ENCODE peak calls at places on chromosomes 12 and 14, in four cellular contexts. One of them, this sample, is unnamed. For H3K27me3, the result is how much of the 10 kb centered on the place peaks cover.

GRCh38 chr12:52380271-52380694 is 5.2 kb downstream of the KRT84 start:
- DNase-seq in CD4-positive, alpha-beta T cell: no peak
- DNase-seq in tibial artery: no peak
- DNase-seq in CD8-positive, alpha-beta T cell: no peak
- DNase-seq in this sample: no peak

GRCh38 chr12:90854136-90854689 is 100.8 kb downstream of the CCER1 start:
- DNase-seq in CD4-positive, alpha-beta T cell: no peak
- DNase-seq in tibial artery: no peak
- DNase-seq in CD8-positive, alpha-beta T cell: no peak
- DNase-seq in this sample: no peak

GRCh38 chr12:80493466-80493865 is 49.4 kb downstream of the PTPRQ start:
- DNase-seq in CD4-positive, alpha-beta T cell: no peak
- DNase-seq in tibial artery: no peak
- DNase-seq in CD8-positive, alpha-beta T cell: no peak
- DNase-seq in this sample: no peak

GRCh38 chr14:94388027-94388895 is at the start of gene SERPINA1:
- DNase-seq in CD4-positive, alpha-beta T cell: no peak
- DNase-seq in tibial artery: no peak
- DNase-seq in CD8-positive, alpha-beta T cell: no peak
- DNase-seq in this sample: no peak

GRCh38 chr14:36510078-36510799 is 9.8 kb downstream of the NKX2-1 start:
- DNase-seq in CD4-positive, alpha-beta T cell: no peak
- DNase-seq in tibial artery: no peak
- DNase-seq in CD8-positive, alpha-beta T cell: no peak
- DNase-seq in this sample: no peak

GRCh38 chr14:72929316-72930080 is 3.2 kb downstream of the DCAF4 start:
- DNase-seq in CD4-positive, alpha-beta T cell: no peak
- DNase-seq in tibial artery: no peak
- DNase-seq in CD8-positive, alpha-beta T cell: no peak
- DNase-seq in this sample: no peak

GRCh38 chr14:68373847-68374582 is 418.9 kb downstream of the ZFP36L1 start:
- DNase-seq in CD4-positive, alpha-beta T cell: no peak
- DNase-seq in tibial artery: no peak
- DNase-seq in CD8-positive, alpha-beta T cell: no peak
- DNase-seq in this sample: no peak

GRCh38 chr12:13390381-13390856 is 193.9 kb downstream of the EMP1 start:
- DNase-seq in CD4-positive, alpha-beta T cell: no peak
- DNase-seq in tibial artery: peak
- DNase-seq in CD8-positive, alpha-beta T cell: no peak
- DNase-seq in this sample: peak

GRCh38 chr14:68939893-68940613 is 39.0 kb downstream of the ACTN1 start:
- DNase-seq in CD4-positive, alpha-beta T cell: no peak
- DNase-seq in tibial artery: peak
- DNase-seq in CD8-positive, alpha-beta T cell: no peak
- DNase-seq in this sample: peak

GRCh38 chr12:8038659-8039114 is 6.2 kb downstream of the FOXJ2 start:
- DNase-seq in CD4-positive, alpha-beta T cell: peak
- DNase-seq in tibial artery: peak
- DNase-seq in CD8-positive, alpha-beta T cell: peak
- DNase-seq in this sample: peak

GRCh38 chr14:55223364-55223763 is 32.0 kb upstream of the DLGAP5 start:
- DNase-seq in CD4-positive, alpha-beta T cell: no peak
- DNase-seq in tibial artery: no peak
- DNase-seq in CD8-positive, alpha-beta T cell: no peak
- DNase-seq in this sample: no peak

GRCh38 chr14:75832621-75833297 is 149.0 kb downstream of the TGFB3 start:
- DNase-seq in CD4-positive, alpha-beta T cell: no peak
- DNase-seq in tibial artery: no peak
- DNase-seq in CD8-positive, alpha-beta T cell: no peak
- DNase-seq in this sample: no peak

GRCh38 chr12:49545815-49546214 is 7.0 kb downstream of the KCNH3 start:
- DNase-seq in CD4-positive, alpha-beta T cell: no peak
- DNase-seq in tibial artery: no peak
- DNase-seq in CD8-positive, alpha-beta T cell: no peak
- DNase-seq in this sample: no peak

GRCh38 chr12:112419269-112420133 is 754 bp downstream of the PTPN11 start:
- DNase-seq in CD4-positive, alpha-beta T cell: peak
- DNase-seq in tibial artery: peak
- DNase-seq in CD8-positive, alpha-beta T cell: no peak
- DNase-seq in this sample: peak

GRCh38 chr14:28577711-28578131 is 188.9 kb upstream of the FOXG1 start:
- DNase-seq in CD4-positive, alpha-beta T cell: no peak
- DNase-seq in tibial artery: no peak
- DNase-seq in CD8-positive, alpha-beta T cell: no peak
- DNase-seq in this sample: no peak

GRCh38 chr12:68623984-68624383 is 13.3 kb downstream of the RAP1B start:
- DNase-seq in CD4-positive, alpha-beta T cell: no peak
- DNase-seq in tibial artery: no peak
- DNase-seq in CD8-positive, alpha-beta T cell: no peak
- DNase-seq in this sample: no peak

GRCh38 chr14:34030864-34031263 is 80.0 kb upstream of the EGLN3 start:
- DNase-seq in CD4-positive, alpha-beta T cell: no peak
- DNase-seq in tibial artery: no peak
- DNase-seq in CD8-positive, alpha-beta T cell: no peak
- DNase-seq in this sample: peak

GRCh38 chr12:52311282-52311643 is 9.9 kb downstream of the KRT83 start:
- DNase-seq in CD4-positive, alpha-beta T cell: no peak
- DNase-seq in tibial artery: peak
- DNase-seq in CD8-positive, alpha-beta T cell: no peak
- DNase-seq in this sample: no peak

GRCh38 chr12:52363111-52363679 is 4.1 kb downstream of the KRT85 start:
- DNase-seq in CD4-positive, alpha-beta T cell: no peak
- DNase-seq in tibial artery: no peak
- DNase-seq in CD8-positive, alpha-beta T cell: no peak
- DNase-seq in this sample: no peak

GRCh38 chr12:48980389-48980952 is 2.3 kb downstream of the WNT1 start:
- DNase-seq in CD4-positive, alpha-beta T cell: no peak
- DNase-seq in tibial artery: no peak
- DNase-seq in CD8-positive, alpha-beta T cell: peak
- DNase-seq in this sample: no peak

GRCh38 chr12:89859513-89860220 is 151.0 kb upstream of the ATP2B1 start:
- DNase-seq in CD4-positive, alpha-beta T cell: no peak
- DNase-seq in tibial artery: no peak
- DNase-seq in CD8-positive, alpha-beta T cell: no peak
- DNase-seq in this sample: no peak

GRCh38 chr12:64864319-64864718 is 39.9 kb downstream of the TBC1D30 start:
- DNase-seq in CD4-positive, alpha-beta T cell: no peak
- DNase-seq in tibial artery: no peak
- DNase-seq in CD8-positive, alpha-beta T cell: no peak
- DNase-seq in this sample: no peak

GRCh38 chr12:127728285-127728684 is 538.7 kb upstream of the TMEM132C start:
- DNase-seq in CD4-positive, alpha-beta T cell: no peak
- DNase-seq in tibial artery: no peak
- DNase-seq in CD8-positive, alpha-beta T cell: no peak
- DNase-seq in this sample: no peak

GRCh38 chr12:29591140-29592020 is 93.9 kb upstream of the OVCH1 start:
- DNase-seq in CD4-positive, alpha-beta T cell: no peak
- DNase-seq in tibial artery: no peak
- DNase-seq in CD8-positive, alpha-beta T cell: no peak
- DNase-seq in this sample: peak

GRCh38 chr12:51886021-51886710 is 1.7 kb upstream of the ANKRD33 start:
- DNase-seq in CD4-positive, alpha-beta T cell: peak
- DNase-seq in tibial artery: peak
- DNase-seq in CD8-positive, alpha-beta T cell: peak
- DNase-seq in this sample: peak

GRCh38 chr12:92259291-92259690 is 113.6 kb upstream of the BTG1 start:
- DNase-seq in CD4-positive, alpha-beta T cell: no peak
- DNase-seq in tibial artery: no peak
- DNase-seq in CD8-positive, alpha-beta T cell: no peak
- DNase-seq in this sample: no peak

GRCh38 chr12:1911598-1912575 is 6.6 kb downstream of the CACNA2D4 start:
- DNase-seq in CD4-positive, alpha-beta T cell: no peak
- DNase-seq in tibial artery: peak
- DNase-seq in CD8-positive, alpha-beta T cell: peak
- DNase-seq in this sample: peak

GRCh38 chr14:100557658-100558057 is 29.6 kb downstream of the BEGAIN start:
- DNase-seq in CD4-positive, alpha-beta T cell: no peak
- DNase-seq in tibial artery: no peak
- DNase-seq in CD8-positive, alpha-beta T cell: no peak
- DNase-seq in this sample: no peak

GRCh38 chr12:32662665-32663064 is 16.4 kb upstream of the DNM1L start:
- DNase-seq in CD4-positive, alpha-beta T cell: no peak
- DNase-seq in tibial artery: no peak
- DNase-seq in CD8-positive, alpha-beta T cell: no peak
- DNase-seq in this sample: no peak

GRCh38 chr12:79421236-79421740 is 269.5 kb downstream of the PAWR start:
- DNase-seq in CD4-positive, alpha-beta T cell: no peak
- DNase-seq in tibial artery: no peak
- DNase-seq in CD8-positive, alpha-beta T cell: no peak
- DNase-seq in this sample: no peak

GRCh38 chr12:79424109-79424721 is 266.5 kb downstream of the PAWR start:
- DNase-seq in CD4-positive, alpha-beta T cell: no peak
- DNase-seq in tibial artery: no peak
- DNase-seq in CD8-positive, alpha-beta T cell: no peak
- DNase-seq in this sample: no peak

GRCh38 chr12:79422060-79422812 is 268.5 kb downstream of the PAWR start:
- DNase-seq in CD4-positive, alpha-beta T cell: no peak
- DNase-seq in tibial artery: no peak
- DNase-seq in CD8-positive, alpha-beta T cell: no peak
- DNase-seq in this sample: no peak

GRCh38 chr12:79423560-79423959 is 267.2 kb downstream of the PAWR start:
- DNase-seq in CD4-positive, alpha-beta T cell: no peak
- DNase-seq in tibial artery: no peak
- DNase-seq in CD8-positive, alpha-beta T cell: no peak
- DNase-seq in this sample: no peak

GRCh38 chr12:79420146-79420618 is 270.6 kb downstream of the PAWR start:
- DNase-seq in CD4-positive, alpha-beta T cell: no peak
- DNase-seq in tibial artery: no peak
- DNase-seq in CD8-positive, alpha-beta T cell: no peak
- DNase-seq in this sample: no peak
- TF ChIP-seq CTCF in CD4-positive, alpha-beta T cell: no peak
- TF ChIP-seq CTCF in tibial artery: peak
- TF ChIP-seq CTCF in CD8-positive, alpha-beta T cell: no peak
- TF ChIP-seq CTCF in this sample: no peak

GRCh38 chr12:14876833-14877232 is 8.8 kb downstream of the MGP start:
- DNase-seq in CD4-positive, alpha-beta T cell: no peak
- DNase-seq in tibial artery: no peak
- DNase-seq in CD8-positive, alpha-beta T cell: no peak
- DNase-seq in this sample: no peak
- H3K27me3 ChIP-seq in CD4-positive, alpha-beta T cell: under half
- H3K27me3 ChIP-seq in tibial artery: under half
- H3K27me3 ChIP-seq in CD8-positive, alpha-beta T cell: under half
- H3K27me3 ChIP-seq in this sample: under half

DNA sequence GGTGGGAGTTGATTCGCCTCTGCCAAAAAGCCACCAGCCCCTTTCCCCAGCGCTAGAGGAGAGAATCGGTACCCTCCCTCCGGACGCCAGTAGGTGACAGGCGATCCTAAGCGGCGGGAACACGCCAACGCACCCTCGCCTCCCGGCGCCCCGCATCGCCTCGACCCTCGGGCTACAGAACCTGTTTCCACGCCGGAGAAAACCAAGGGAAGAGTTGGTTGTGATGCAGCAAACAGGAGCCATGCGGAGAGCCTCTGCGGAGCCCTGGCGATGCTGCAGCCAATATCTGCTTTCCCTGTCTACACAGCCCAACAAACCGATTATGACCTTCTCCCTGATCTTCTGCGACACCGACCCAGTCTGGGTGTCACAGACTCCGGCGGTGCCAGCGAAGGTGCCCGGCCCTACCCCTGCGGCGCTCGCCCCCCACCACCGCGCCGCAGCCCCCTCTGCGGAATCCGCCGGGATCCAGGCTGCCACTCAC is 523 bp downstream of the PRICKLE1 start:
- DNase-seq in CD4-positive, alpha-beta T cell: no peak
- DNase-seq in tibial artery: peak
- DNase-seq in CD8-positive, alpha-beta T cell: no peak
- DNase-seq in this sample: peak
- TF ChIP-seq CTCF in CD4-positive, alpha-beta T cell: no peak
- TF ChIP-seq CTCF in tibial artery: peak
- TF ChIP-seq CTCF in CD8-positive, alpha-beta T cell: no peak
- TF ChIP-seq CTCF in this sample: peak

DNA sequence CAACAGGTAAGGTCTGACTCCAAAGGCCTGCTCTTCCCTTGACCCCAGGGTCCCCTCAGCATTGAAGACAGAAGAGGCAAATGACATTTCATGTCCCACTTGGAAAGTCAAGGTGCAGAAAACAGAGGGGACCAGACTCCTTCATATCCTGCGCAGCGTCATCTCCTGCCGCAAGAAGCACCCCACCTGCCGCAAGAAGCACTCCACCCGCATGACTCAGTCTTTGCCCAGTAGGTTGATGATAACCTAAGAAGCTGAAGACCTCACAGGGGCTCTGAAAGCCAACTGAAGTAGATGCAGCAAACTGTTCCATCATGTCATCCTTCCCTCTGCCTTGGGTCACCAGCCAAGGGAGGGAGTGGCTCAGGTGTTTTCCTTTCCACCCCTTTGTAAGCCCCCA is 11.6 kb upstream of the SMUG1 start:
- DNase-seq in CD4-positive, alpha-beta T cell: no peak
- DNase-seq in tibial artery: no peak
- DNase-seq in CD8-positive, alpha-beta T cell: no peak
- DNase-seq in this sample: no peak
- H3K27me3 ChIP-seq in CD4-positive, alpha-beta T cell: half or more
- H3K27me3 ChIP-seq in tibial artery: under half
- H3K27me3 ChIP-seq in CD8-positive, alpha-beta T cell: under half
- H3K27me3 ChIP-seq in this sample: under half

DNA sequence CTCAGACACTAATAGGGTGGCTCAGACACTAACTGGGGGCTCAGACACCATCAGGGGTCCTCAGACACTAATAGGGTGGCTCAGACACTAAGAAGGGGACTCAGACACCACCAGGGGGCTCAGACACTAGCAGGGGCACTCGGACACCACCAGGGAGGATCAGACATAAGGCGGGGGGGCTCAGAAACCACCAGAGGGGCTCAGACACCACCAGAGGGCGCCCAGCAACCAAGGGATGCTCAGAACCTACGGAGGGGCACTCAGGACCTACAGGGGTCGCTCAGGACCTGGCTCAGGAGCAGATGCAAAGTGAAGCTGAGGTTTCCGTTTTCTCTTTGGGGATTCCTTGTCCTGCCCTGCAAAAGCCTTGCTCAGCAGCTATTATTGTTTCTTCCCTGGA is 448.5 kb downstream of the TMEM121 start:
- DNase-seq in CD4-positive, alpha-beta T cell: peak
- DNase-seq in tibial artery: no peak
- DNase-seq in CD8-positive, alpha-beta T cell: peak
- DNase-seq in this sample: no peak
- TF ChIP-seq CTCF in CD4-positive, alpha-beta T cell: peak
- TF ChIP-seq CTCF in tibial artery: no peak
- TF ChIP-seq CTCF in CD8-positive, alpha-beta T cell: peak
- TF ChIP-seq CTCF in this sample: no peak

GRCh38 chr14:97336179-97336578 is 539.0 kb downstream of the VRK1 start:
- DNase-seq in CD4-positive, alpha-beta T cell: no peak
- DNase-seq in tibial artery: no peak
- DNase-seq in CD8-positive, alpha-beta T cell: no peak
- DNase-seq in this sample: no peak

GRCh38 chr14:97332591-97332984 is 535.4 kb downstream of the VRK1 start:
- DNase-seq in CD4-positive, alpha-beta T cell: no peak
- DNase-seq in tibial artery: no peak
- DNase-seq in CD8-positive, alpha-beta T cell: no peak
- DNase-seq in this sample: no peak

GRCh38 chr14:97337267-97337666 is 540.1 kb downstream of the VRK1 start:
- DNase-seq in CD4-positive, alpha-beta T cell: no peak
- DNase-seq in tibial artery: no peak
- DNase-seq in CD8-positive, alpha-beta T cell: no peak
- DNase-seq in this sample: no peak

GRCh38 chr14:97337670-97338069 is 540.5 kb downstream of the VRK1 start:
- DNase-seq in CD4-positive, alpha-beta T cell: no peak
- DNase-seq in tibial artery: no peak
- DNase-seq in CD8-positive, alpha-beta T cell: no peak
- DNase-seq in this sample: no peak

GRCh38 chr14:97336816-97337215 is 539.6 kb downstream of the VRK1 start:
- DNase-seq in CD4-positive, alpha-beta T cell: no peak
- DNase-seq in tibial artery: no peak
- DNase-seq in CD8-positive, alpha-beta T cell: no peak
- DNase-seq in this sample: no peak
- H3K27me3 ChIP-seq in CD4-positive, alpha-beta T cell: under half
- H3K27me3 ChIP-seq in tibial artery: under half
- H3K27me3 ChIP-seq in CD8-positive, alpha-beta T cell: under half
- H3K27me3 ChIP-seq in this sample: under half